ENCODE peak calls at places on chromosomes 7 and 10, in six cellular contexts. G is iPS-NIHi11, B is anterior cingulate cortex, L is substantia nigra, D is NCI-H1436, V is cardiac fibroblast. F is an unnamed sample.
A peak's percentile ranks its signal among the peaks of the same experiment; 100 is the strongest.

GRCh38 chr10:7033031-7033430 is 377.8 kb downstream of the SFMBT2 start:
- DNase-seq in G (no peak), B (no peak), L (no peak), D (no peak), V (no peak), F (no peak)

GRCh38 chr7:41232086-41232485 is 470.8 kb downstream of the INHBA start:
- DNase-seq in G (no peak), B (no peak), L (no peak), D (no peak), V (no peak), F (peak; percentile 35)

GRCh38 chr7:120869700-120870099 is 11.8 kb upstream of the TSPAN12 start:
- DNase-seq in G (no peak), B (no peak), L (no peak), D (no peak), V (no peak), F (no peak)

GRCh38 chr10:12656518-12657142 is 307.3 kb downstream of the CAMK1D start:
- DNase-seq in G (peak; percentile 61), B (no peak), L (no peak), D (peak; percentile 26), V (peak; percentile 69), F (peak; percentile 51)

GRCh38 chr7:479115-479947 is 40.3 kb downstream of the PDGFA start:
- DNase-seq in G (peak; percentile 19), B (no peak), L (no peak), D (no peak), V (no peak), F (no peak)

GRCh38 chr10:93462881-93463280 is 19.3 kb downstream of the MYOF start:
- DNase-seq in G (no peak), B (no peak), L (no peak), D (no peak), V (peak; percentile 83), F (peak; percentile 95)

GRCh38 chr7:137302075-137302474 is 41.5 kb downstream of the PTN start:
- DNase-seq in G (no peak), B (no peak), L (no peak), D (no peak), V (no peak), F (no peak)

GRCh38 chr10:289581-289980 is 154.3 kb downstream of the ZMYND11 start:
- DNase-seq in G (no peak), B (no peak), L (no peak), D (no peak), V (no peak), F (no peak)

GRCh38 chr7:116139007-116139406 is 71.3 kb upstream of the TES start:
- DNase-seq in G (no peak), B (no peak), L (peak; percentile 6), D (no peak), V (peak; percentile 17), F (no peak)

GRCh38 chr7:1021931-1022330 is 22.4 kb upstream of the GPR146 start:
- DNase-seq in G (no peak), B (no peak), L (no peak), D (no peak), V (no peak), F (no peak)

F was measured in A172.